ENCODE peak calls at places on chromosomes 2 and 18, in seven cellular contexts. One of them, this sample, is unnamed.

GRCh38 chr2:143083636-143084035 is 45.6 kb upstream of the ARHGAP15 start:
- DNase-seq in astrocyte of the cerebellum: peak; percentile 53
- DNase-seq in esophagus muscularis mucosa: no peak
- DNase-seq in upper lobe of right lung: no peak
- DNase-seq in spleen: no peak
- DNase-seq in psoas muscle: no peak
- DNase-seq in RWPE2: no peak
- DNase-seq in this sample: peak; percentile 41

GRCh38 chr2:240111253-240111652 is 24.9 kb downstream of the COPS9 start:
- DNase-seq in spleen: no peak
- DNase-seq in astrocyte of the cerebellum: no peak
- DNase-seq in RWPE2: no peak
- DNase-seq in upper lobe of right lung: no peak
- DNase-seq in psoas muscle: no peak
- DNase-seq in esophagus muscularis mucosa: peak; percentile 91
- DNase-seq in this sample: no peak

GRCh38 chr2:224925822-224926124 is 116.5 kb downstream of the DOCK10 start:
- DNase-seq in psoas muscle: no peak
- DNase-seq in upper lobe of right lung: no peak
- DNase-seq in RWPE2: no peak
- DNase-seq in spleen: no peak
- DNase-seq in esophagus muscularis mucosa: no peak
- DNase-seq in astrocyte of the cerebellum: no peak
- DNase-seq in this sample: no peak

GRCh38 chr2:137910641-137911040 is 53.6 kb upstream of the HNMT start:
- DNase-seq in astrocyte of the cerebellum: no peak
- DNase-seq in esophagus muscularis mucosa: no peak
- DNase-seq in upper lobe of right lung: no peak
- DNase-seq in RWPE2: no peak
- DNase-seq in spleen: no peak
- DNase-seq in psoas muscle: no peak
- DNase-seq in this sample: no peak

GRCh38 chr2:16666453-16666801 is 793 bp upstream of the CYRIA start:
- DNase-seq in astrocyte of the cerebellum: peak; percentile 88
- DNase-seq in RWPE2: no peak
- DNase-seq in spleen: no peak
- DNase-seq in psoas muscle: peak; percentile 61
- DNase-seq in esophagus muscularis mucosa: peak; percentile 83
- DNase-seq in upper lobe of right lung: no peak
- DNase-seq in this sample: no peak

GRCh38 chr2:48510329-48510728 is 19.6 kb upstream of the STON1 start:
- DNase-seq in astrocyte of the cerebellum: no peak
- DNase-seq in spleen: no peak
- DNase-seq in esophagus muscularis mucosa: no peak
- DNase-seq in psoas muscle: no peak
- DNase-seq in RWPE2: no peak
- DNase-seq in upper lobe of right lung: no peak
- DNase-seq in this sample: peak; percentile 45

GRCh38 chr18:32301976-32302743 is 112.3 kb downstream of the MEP1B start:
- DNase-seq in astrocyte of the cerebellum: peak; percentile 68
- DNase-seq in spleen: no peak
- DNase-seq in upper lobe of right lung: no peak
- DNase-seq in esophagus muscularis mucosa: no peak
- DNase-seq in RWPE2: no peak
- DNase-seq in psoas muscle: no peak
- DNase-seq in this sample: peak; percentile 21

GRCh38 chr2:97868986-97869721 is 126.6 kb downstream of the TMEM131 start:
- DNase-seq in esophagus muscularis mucosa: no peak
- DNase-seq in spleen: no peak
- DNase-seq in astrocyte of the cerebellum: peak; percentile 52
- DNase-seq in psoas muscle: peak; percentile 86
- DNase-seq in RWPE2: peak; percentile 78
- DNase-seq in upper lobe of right lung: no peak
- DNase-seq in this sample: peak; percentile 75

GRCh38 chr2:32627441-32627900 is 379 bp upstream of the TTC27 start:
- DNase-seq in psoas muscle: peak; percentile 68
- DNase-seq in astrocyte of the cerebellum: peak; percentile 24
- DNase-seq in upper lobe of right lung: no peak
- DNase-seq in spleen: peak; percentile 82
- DNase-seq in RWPE2: no peak
- DNase-seq in esophagus muscularis mucosa: no peak
- DNase-seq in this sample: no peak

GRCh38 chr2:33552758-33553461 is 46.2 kb downstream of the FAM98A start:
- DNase-seq in spleen: no peak
- DNase-seq in psoas muscle: no peak
- DNase-seq in astrocyte of the cerebellum: peak; percentile 4
- DNase-seq in esophagus muscularis mucosa: no peak
- DNase-seq in upper lobe of right lung: no peak
- DNase-seq in RWPE2: no peak
- DNase-seq in this sample: no peak

GRCh38 chr18:12990662-12990976 is 543 bp upstream of the CEP192 start:
- DNase-seq in astrocyte of the cerebellum: no peak
- DNase-seq in esophagus muscularis mucosa: no peak
- DNase-seq in RWPE2: no peak
- DNase-seq in upper lobe of right lung: no peak
- DNase-seq in spleen: no peak
- DNase-seq in psoas muscle: no peak
- DNase-seq in this sample: no peak

GRCh38 chr2:158088093-158088492 is 13.6 kb upstream of the UPP2 start:
- DNase-seq in upper lobe of right lung: no peak
- DNase-seq in astrocyte of the cerebellum: no peak
- DNase-seq in esophagus muscularis mucosa: no peak
- DNase-seq in RWPE2: no peak
- DNase-seq in spleen: no peak
- DNase-seq in psoas muscle: no peak
- DNase-seq in this sample: no peak

GRCh38 chr2:82234283-82234682 is 1929.7 kb upstream of the LRRTM1 start:
- DNase-seq in RWPE2: no peak
- DNase-seq in esophagus muscularis mucosa: no peak
- DNase-seq in spleen: no peak
- DNase-seq in psoas muscle: no peak
- DNase-seq in astrocyte of the cerebellum: no peak
- DNase-seq in upper lobe of right lung: no peak
- DNase-seq in this sample: no peak

GRCh38 chr2:201833796-201834195 is 27.5 kb downstream of the CDK15 start:
- DNase-seq in esophagus muscularis mucosa: no peak
- DNase-seq in psoas muscle: no peak
- DNase-seq in upper lobe of right lung: no peak
- DNase-seq in spleen: no peak
- DNase-seq in astrocyte of the cerebellum: no peak
- DNase-seq in RWPE2: no peak
- DNase-seq in this sample: no peak

GRCh38 chr2:30666307-30666874 is 140.9 kb downstream of the CAPN13 start:
- DNase-seq in upper lobe of right lung: no peak
- DNase-seq in RWPE2: peak; percentile 76
- DNase-seq in astrocyte of the cerebellum: peak; percentile 72
- DNase-seq in esophagus muscularis mucosa: peak; percentile 87
- DNase-seq in psoas muscle: no peak
- DNase-seq in spleen: no peak
- DNase-seq in this sample: peak; percentile 94

GRCh38 chr2:61016392-61017002 is 1.0 kb upstream of the PEX13 start:
- DNase-seq in psoas muscle: no peak
- DNase-seq in spleen: no peak
- DNase-seq in astrocyte of the cerebellum: no peak
- DNase-seq in upper lobe of right lung: no peak
- DNase-seq in RWPE2: no peak
- DNase-seq in esophagus muscularis mucosa: no peak
- DNase-seq in this sample: no peak

GRCh38 chr2:102848366-102848839 is 86.6 kb downstream of the TMEM182 start:
- DNase-seq in RWPE2: peak; percentile 79
- DNase-seq in astrocyte of the cerebellum: peak; percentile 11
- DNase-seq in psoas muscle: peak; percentile 89
- DNase-seq in spleen: peak; percentile 85
- DNase-seq in esophagus muscularis mucosa: no peak
- DNase-seq in upper lobe of right lung: peak; percentile 89
- DNase-seq in this sample: no peak

GRCh38 chr2:102801098-102801718 is 39.4 kb downstream of the TMEM182 start:
- DNase-seq in astrocyte of the cerebellum: no peak
- DNase-seq in spleen: no peak
- DNase-seq in upper lobe of right lung: no peak
- DNase-seq in esophagus muscularis mucosa: no peak
- DNase-seq in psoas muscle: no peak
- DNase-seq in RWPE2: no peak
- DNase-seq in this sample: no peak

GRCh38 chr2:141728886-141729285 is 401.9 kb downstream of the LRP1B start:
- DNase-seq in esophagus muscularis mucosa: no peak
- DNase-seq in upper lobe of right lung: no peak
- DNase-seq in astrocyte of the cerebellum: no peak
- DNase-seq in psoas muscle: no peak
- DNase-seq in spleen: no peak
- DNase-seq in RWPE2: no peak
- DNase-seq in this sample: no peak

GRCh38 chr2:85132834-85133637 is at the start of gene TCF7L1:
- DNase-seq in RWPE2: peak; percentile 86
- DNase-seq in spleen: peak; percentile 82
- DNase-seq in upper lobe of right lung: peak; percentile 92
- DNase-seq in esophagus muscularis mucosa: peak; percentile 94
- DNase-seq in psoas muscle: peak; percentile 91
- DNase-seq in astrocyte of the cerebellum: peak; percentile 57
- DNase-seq in this sample: peak; percentile 35

GRCh38 chr2:211347328-211347727 is 790.9 kb downstream of the CPS1 start:
- DNase-seq in RWPE2: no peak
- DNase-seq in upper lobe of right lung: no peak
- DNase-seq in astrocyte of the cerebellum: no peak
- DNase-seq in esophagus muscularis mucosa: no peak
- DNase-seq in spleen: no peak
- DNase-seq in psoas muscle: no peak
- DNase-seq in this sample: no peak

GRCh38 chr2:101473911-101474751 is 781 bp downstream of the RFX8 start:
- DNase-seq in psoas muscle: peak; percentile 65
- DNase-seq in upper lobe of right lung: peak; percentile 69
- DNase-seq in RWPE2: no peak
- DNase-seq in esophagus muscularis mucosa: no peak
- DNase-seq in astrocyte of the cerebellum: no peak
- DNase-seq in spleen: peak; percentile 85
- DNase-seq in this sample: no peak

GRCh38 chr2:6958616-6959235 is 41.5 kb downstream of the RNF144A start:
- DNase-seq in upper lobe of right lung: no peak
- DNase-seq in psoas muscle: peak; percentile 90
- DNase-seq in spleen: no peak
- DNase-seq in RWPE2: no peak
- DNase-seq in astrocyte of the cerebellum: no peak
- DNase-seq in esophagus muscularis mucosa: peak; percentile 37
- DNase-seq in this sample: no peak

GRCh38 chr18:55510809-55511208 is 77.2 kb downstream of the TCF4 start:
- DNase-seq in spleen: no peak
- DNase-seq in RWPE2: no peak
- DNase-seq in upper lobe of right lung: no peak
- DNase-seq in esophagus muscularis mucosa: no peak
- DNase-seq in psoas muscle: no peak
- DNase-seq in astrocyte of the cerebellum: peak; percentile 53
- DNase-seq in this sample: no peak

GRCh38 chr2:23199115-23199918 is 185.7 kb upstream of the KLHL29 start:
- DNase-seq in astrocyte of the cerebellum: no peak
- DNase-seq in esophagus muscularis mucosa: no peak
- DNase-seq in upper lobe of right lung: no peak
- DNase-seq in RWPE2: no peak
- DNase-seq in psoas muscle: no peak
- DNase-seq in spleen: no peak
- DNase-seq in this sample: no peak

GRCh38 chr2:13414907-13415306 is 698.2 kb downstream of the TRIB2 start:
- DNase-seq in psoas muscle: no peak
- DNase-seq in upper lobe of right lung: no peak
- DNase-seq in spleen: no peak
- DNase-seq in RWPE2: no peak
- DNase-seq in astrocyte of the cerebellum: no peak
- DNase-seq in esophagus muscularis mucosa: no peak
- DNase-seq in this sample: no peak

GRCh38 chr2:162795312-162795711 is 43.3 kb downstream of the KCNH7 start:
- DNase-seq in spleen: no peak
- DNase-seq in esophagus muscularis mucosa: no peak
- DNase-seq in RWPE2: no peak
- DNase-seq in astrocyte of the cerebellum: no peak
- DNase-seq in psoas muscle: no peak
- DNase-seq in upper lobe of right lung: no peak
- DNase-seq in this sample: no peak
- TF ChIP-seq CTCF in spleen: no peak
- TF ChIP-seq CTCF in esophagus muscularis mucosa: no peak
- TF ChIP-seq CTCF in RWPE2: peak; percentile 2
- TF ChIP-seq CTCF in astrocyte of the cerebellum: no peak
- TF ChIP-seq CTCF in psoas muscle: no peak
- TF ChIP-seq CTCF in upper lobe of right lung: no peak
- TF ChIP-seq CTCF in this sample: no peak

DNA sequence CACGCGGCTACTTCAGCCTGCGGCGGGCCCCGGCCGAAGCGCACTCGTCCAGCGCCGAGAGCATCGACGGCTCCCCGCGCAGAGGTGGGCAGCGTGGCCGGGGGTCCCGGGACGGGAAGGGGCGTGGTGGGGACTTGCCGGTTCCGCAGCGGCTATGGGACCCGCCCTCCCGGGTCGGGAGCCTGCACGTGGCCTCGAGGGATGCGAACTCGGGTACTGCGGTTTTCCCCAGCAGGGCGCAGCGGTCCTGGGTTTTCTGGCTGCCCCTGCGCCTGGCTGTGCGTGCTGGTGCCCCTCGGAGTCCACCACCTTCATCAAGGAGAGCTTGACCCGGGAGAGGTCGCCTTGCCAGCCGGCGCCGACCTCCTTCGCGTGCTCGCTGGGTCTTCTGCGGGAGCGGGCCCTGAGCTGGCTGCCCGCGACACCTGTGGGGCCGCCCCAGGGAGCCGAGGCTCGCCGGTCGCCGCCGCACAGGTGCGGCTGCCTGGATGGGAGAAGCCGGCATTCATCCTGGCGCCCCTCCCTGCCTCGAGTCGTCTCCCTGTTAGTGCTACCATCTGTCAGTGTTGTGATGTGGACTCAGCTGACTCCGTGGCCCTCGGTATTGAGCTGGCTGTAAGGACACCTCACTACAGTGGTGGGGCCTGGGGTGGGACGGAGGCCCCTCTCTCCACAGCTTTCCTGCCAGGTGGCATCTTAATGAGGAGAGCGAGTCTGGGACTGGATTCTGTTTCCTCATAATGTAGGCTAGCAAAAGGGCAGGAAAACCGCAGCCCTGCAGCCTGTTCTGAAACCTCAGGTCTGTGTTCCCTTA is 177.3 kb downstream of the AGAP1 start:
- DNase-seq in RWPE2: no peak
- DNase-seq in astrocyte of the cerebellum: no peak
- DNase-seq in upper lobe of right lung: no peak
- DNase-seq in spleen: no peak
- DNase-seq in psoas muscle: no peak
- DNase-seq in esophagus muscularis mucosa: no peak
- DNase-seq in this sample: no peak
- H3K4me3 ChIP-seq in RWPE2: peak overlapping the region; percentile 54
- H3K4me3 ChIP-seq in astrocyte of the cerebellum: peak overlapping the region; percentile 9
- H3K4me3 ChIP-seq in upper lobe of right lung: peak overlapping the region; percentile 10
- H3K4me3 ChIP-seq in spleen: no peak overlapping the region
- H3K4me3 ChIP-seq in psoas muscle: peak overlapping the region; percentile 66
- H3K4me3 ChIP-seq in esophagus muscularis mucosa: peak overlapping the region; percentile 83
- H3K4me3 ChIP-seq in this sample: no peak overlapping the region

GRCh38 chr2:154507186-154507585 is 191.3 kb upstream of the KCNJ3 start:
- DNase-seq in esophagus muscularis mucosa: no peak
- DNase-seq in RWPE2: no peak
- DNase-seq in spleen: no peak
- DNase-seq in psoas muscle: no peak
- DNase-seq in upper lobe of right lung: no peak
- DNase-seq in astrocyte of the cerebellum: no peak
- DNase-seq in this sample: no peak
- TF ChIP-seq CTCF in esophagus muscularis mucosa: no peak
- TF ChIP-seq CTCF in RWPE2: no peak
- TF ChIP-seq CTCF in spleen: no peak
- TF ChIP-seq CTCF in psoas muscle: no peak
- TF ChIP-seq CTCF in upper lobe of right lung: no peak
- TF ChIP-seq CTCF in astrocyte of the cerebellum: peak; percentile 6
- TF ChIP-seq CTCF in this sample: no peak

GRCh38 chr2:206443735-206444527 is 599 bp downstream of the ADAM23 start:
- DNase-seq in upper lobe of right lung: no peak
- DNase-seq in astrocyte of the cerebellum: no peak
- DNase-seq in spleen: peak; percentile 75
- DNase-seq in psoas muscle: peak; percentile 58
- DNase-seq in RWPE2: no peak
- DNase-seq in esophagus muscularis mucosa: no peak
- DNase-seq in this sample: no peak
- H3K4me3 ChIP-seq in upper lobe of right lung: peak overlapping the region; percentile 35
- H3K4me3 ChIP-seq in astrocyte of the cerebellum: peak overlapping the region; percentile 49
- H3K4me3 ChIP-seq in spleen: peak overlapping the region; percentile 16
- H3K4me3 ChIP-seq in psoas muscle: peak overlapping the region; percentile 79
- H3K4me3 ChIP-seq in RWPE2: peak overlapping the region; percentile 31
- H3K4me3 ChIP-seq in esophagus muscularis mucosa: peak overlapping the region; percentile 69
- H3K4me3 ChIP-seq in this sample: peak overlapping the region; percentile 52